ENCODE peak calls at places on chromosomes 7 and 10, in seven cellular contexts. R is activated naive CD4-positive, alpha-beta T cell; K is stimulated activated CD8-positive, alpha-beta memory T cell treated with anti-CD3 and anti-CD28 coated beads, Interleukin-15, amount 100 ng/mL, for 4 hours; I is T-cell; E is GDM1; F is endothelial cell; U is head of caudate nucleus. X is an unnamed sample.

GRCh38 chr10:11205026-11205772 is 187.5 kb downstream of the CELF2 start:
- DNase-seq in E (no peak), K (no peak), F (no peak), R (no peak), U (no peak), I (no peak), X (no peak)

GRCh38 chr10:1120761-1121160 is 64.6 kb downstream of the WDR37 start:
- DNase-seq in U (no peak), I (no peak), F (no peak), R (no peak), K (no peak), E (no peak), X (no peak)

GRCh38 chr10:18140149-18140956 is at the start of gene CACNB2:
- DNase-seq in F (peak; percentile 55), I (no peak), K (no peak), R (no peak), U (peak; percentile 83), E (no peak), X (no peak)

GRCh38 chr10:126092806-126093205 is 196.4 kb downstream of the FANK1 start:
- DNase-seq in I (no peak), U (no peak), R (no peak), F (no peak), K (no peak), E (no peak), X (no peak)

GRCh38 chr10:77989081-77989724 is 40.1 kb downstream of the POLR3A start:
- DNase-seq in U (no peak), R (no peak), E (no peak), K (no peak), F (no peak), I (no peak), X (no peak)

GRCh38 chr10:59107147-59107546 is 69.3 kb upstream of the PHYHIPL start:
- DNase-seq in K (no peak), I (no peak), R (no peak), U (no peak), E (no peak), F (no peak), X (no peak)

GRCh38 chr7:70527489-70527888 is 604.5 kb upstream of the GALNT17 start:
- DNase-seq in U (no peak), K (no peak), R (no peak), F (no peak), E (no peak), I (no peak), X (no peak)

GRCh38 chr10:97572214-97572989 is at the start of gene ANKRD2:
- DNase-seq in E (peak; percentile 58), I (peak; percentile 32), U (peak; percentile 83), K (no peak), R (peak; percentile 27), F (peak; percentile 77), X (peak; percentile 11)

GRCh38 chr10:4786043-4786839 is 39.8 kb upstream of the AKR1E2 start:
- DNase-seq in K (no peak), E (no peak), R (no peak), U (no peak), F (no peak), I (no peak), X (no peak)

GRCh38 chr7:112481833-112482669 is 1.3 kb downstream of the LSMEM1 start:
- DNase-seq in E (no peak), U (peak; percentile 26), R (no peak), K (no peak), I (no peak), F (no peak), X (no peak)

GRCh38 chr10:62582098-62582705 is 208.0 kb downstream of the ZNF365 start:
- DNase-seq in E (no peak), F (no peak), R (no peak), U (no peak), K (no peak), I (no peak), X (no peak)

GRCh38 chr7:41786943-41787342 is 84.1 kb upstream of the INHBA start:
- DNase-seq in E (no peak), F (no peak), U (no peak), I (no peak), K (no peak), R (no peak), X (no peak)

GRCh38 chr10:93277360-93277759 is 203.7 kb downstream of the CYP26A1 start:
- DNase-seq in F (no peak), I (no peak), K (no peak), U (no peak), R (no peak), E (no peak), X (no peak)

GRCh38 chr10:123229927-123230630 is 75.9 kb downstream of the BUB3 start:
- DNase-seq in F (no peak), I (no peak), K (no peak), U (no peak), E (no peak), R (no peak), X (no peak)

GRCh38 chr7:46881507-46882127 is 700.3 kb downstream of the TNS3 start:
- DNase-seq in K (no peak), R (no peak), F (no peak), I (no peak), E (no peak), U (no peak), X (no peak)

GRCh38 chr10:21110358-21110757 is 213.2 kb upstream of the NEBL start:
- DNase-seq in K (no peak), F (no peak), U (no peak), R (no peak), I (no peak), E (no peak), X (no peak)

GRCh38 chr10:129078322-129078721 is 388.7 kb upstream of the MGMT start:
- DNase-seq in K (no peak), R (no peak), E (no peak), F (no peak), I (no peak), U (no peak), X (no peak)

GRCh38 chr10:119251315-119251708 is 43.9 kb downstream of the GRK5 start:
- DNase-seq in F (no peak), I (no peak), U (no peak), K (no peak), E (no peak), R (no peak), X (no peak)

GRCh38 chr7:41003031-41003925 is 699.6 kb downstream of the INHBA start:
- DNase-seq in F (peak; percentile 72), E (peak; percentile 12), K (no peak), I (no peak), U (peak; percentile 46), R (no peak), X (no peak)

GRCh38 chr10:89773081-89773480 is 71.7 kb downstream of the KIF20B start:
- DNase-seq in U (no peak), R (no peak), E (no peak), K (no peak), F (no peak), I (no peak), X (no peak)

GRCh38 chr10:95818663-95819062 is 62.7 kb downstream of the ENTPD1 start:
- DNase-seq in K (no peak), F (no peak), R (no peak), E (no peak), I (no peak), U (no peak), X (no peak)

GRCh38 chr10:116278832-116279231 is 5.8 kb upstream of the GFRA1 start:
- DNase-seq in E (no peak), K (no peak), R (no peak), I (no peak), U (no peak), F (no peak), X (no peak)

GRCh38 chr7:151731022-151731441 is 145.9 kb downstream of the PRKAG2 start:
- DNase-seq in U (no peak), E (no peak), K (no peak), I (no peak), F (no peak), R (no peak), X (no peak)

GRCh38 chr7:73436031-73436929 is 2.7 kb downstream of the FZD9 start:
- DNase-seq in I (no peak), K (no peak), F (no peak), E (no peak), U (no peak), R (no peak), X (no peak)

GRCh38 chr7:128167316-128167691 is 73.8 kb upstream of the LEP start:
- DNase-seq in E (no peak), F (no peak), I (peak; percentile 15), U (peak; percentile 81), R (no peak), K (no peak), X (no peak)

GRCh38 chr7:88204525-88205103 is 15.2 kb downstream of the SRI start:
- DNase-seq in R (no peak), F (no peak), U (no peak), I (no peak), E (no peak), K (no peak), X (no peak)